ENCODE peak calls at places on chromosome 22, in five cellular contexts. One of them, this sample, is unnamed.
A peak's percentile ranks its signal among the peaks of the same experiment; 100 is the strongest.

GRCh38 chr22:27329471-27329870 is 472.1 kb downstream of the MN1 start:
- DNase-seq in esophagus muscularis mucosa: no peak
- DNase-seq in HFF-Myc: no peak
- DNase-seq in MG63: no peak
- DNase-seq in WTC11: no peak
- DNase-seq in this sample: no peak

GRCh38 chr22:21568207-21569075 is 927 bp downstream of the UBE2L3 start:
- DNase-seq in MG63: peak; percentile 43
- DNase-seq in WTC11: no peak
- DNase-seq in esophagus muscularis mucosa: no peak
- DNase-seq in HFF-Myc: no peak
- DNase-seq in this sample: peak; percentile 50

GRCh38 chr22:38531251-38531956 is 25.3 kb upstream of the DDX17 start:
- DNase-seq in HFF-Myc: no peak
- DNase-seq in WTC11: no peak
- DNase-seq in MG63: no peak
- DNase-seq in esophagus muscularis mucosa: no peak
- DNase-seq in this sample: no peak

GRCh38 chr22:43945632-43946390 is 9.4 kb upstream of the SAMM50 start:
- DNase-seq in esophagus muscularis mucosa: no peak
- DNase-seq in HFF-Myc: no peak
- DNase-seq in WTC11: peak; percentile 75
- DNase-seq in MG63: peak; percentile 50
- DNase-seq in this sample: peak; percentile 51

GRCh38 chr22:32620992-32621391 is 146.4 kb downstream of the FBXO7 start:
- DNase-seq in MG63: no peak
- DNase-seq in WTC11: no peak
- DNase-seq in esophagus muscularis mucosa: no peak
- DNase-seq in HFF-Myc: no peak
- DNase-seq in this sample: no peak

GRCh38 chr22:41828516-41828915 is 4.4 kb upstream of the SREBF2 start:
- DNase-seq in MG63: no peak
- DNase-seq in HFF-Myc: no peak
- DNase-seq in esophagus muscularis mucosa: no peak
- DNase-seq in WTC11: no peak
- DNase-seq in this sample: no peak

GRCh38 chr22:46738642-46738960 is 549 bp upstream of the CERK start:
- DNase-seq in MG63: peak; percentile 21
- DNase-seq in esophagus muscularis mucosa: no peak
- DNase-seq in HFF-Myc: no peak
- DNase-seq in WTC11: peak; percentile 53
- DNase-seq in this sample: no peak

GRCh38 chr22:30336752-30337460 is 10.2 kb upstream of the TBC1D10A start:
- DNase-seq in WTC11: no peak
- DNase-seq in HFF-Myc: no peak
- DNase-seq in MG63: no peak
- DNase-seq in esophagus muscularis mucosa: no peak
- DNase-seq in this sample: no peak

GRCh38 chr22:46365166-46365624 is 29.7 kb downstream of the TRMU start:
- DNase-seq in esophagus muscularis mucosa: no peak
- DNase-seq in WTC11: no peak
- DNase-seq in HFF-Myc: no peak
- DNase-seq in MG63: no peak
- DNase-seq in this sample: no peak

GRCh38 chr22:44067033-44067432 is 42.9 kb downstream of the PARVB start:
- DNase-seq in esophagus muscularis mucosa: no peak
- DNase-seq in HFF-Myc: no peak
- DNase-seq in WTC11: no peak
- DNase-seq in MG63: no peak
- DNase-seq in this sample: no peak

GRCh38 chr22:42384506-42384905 is 47.7 kb downstream of the NFAM1 start:
- DNase-seq in WTC11: no peak
- DNase-seq in HFF-Myc: no peak
- DNase-seq in MG63: no peak
- DNase-seq in esophagus muscularis mucosa: no peak
- DNase-seq in this sample: no peak

GRCh38 chr22:19803736-19804267 is 43.2 kb downstream of the TBX1 start:
- DNase-seq in WTC11: peak; percentile 8
- DNase-seq in MG63: no peak
- DNase-seq in esophagus muscularis mucosa: no peak
- DNase-seq in HFF-Myc: no peak
- DNase-seq in this sample: peak; percentile 7

GRCh38 chr22:41197808-41198585 is 7.1 kb upstream of the L3MBTL2 start:
- DNase-seq in HFF-Myc: no peak
- DNase-seq in WTC11: peak; percentile 37
- DNase-seq in esophagus muscularis mucosa: no peak
- DNase-seq in MG63: peak; percentile 20
- DNase-seq in this sample: peak; percentile 45

GRCh38 chr22:36086629-36087254 is 58.1 kb upstream of the RBFOX2 start:
- DNase-seq in HFF-Myc: no peak
- DNase-seq in MG63: no peak
- DNase-seq in esophagus muscularis mucosa: no peak
- DNase-seq in WTC11: no peak
- DNase-seq in this sample: no peak

GRCh38 chr22:35037089-35037488 is 28.9 kb upstream of the ISX start:
- DNase-seq in WTC11: peak; percentile 50
- DNase-seq in esophagus muscularis mucosa: no peak
- DNase-seq in MG63: no peak
- DNase-seq in HFF-Myc: no peak
- DNase-seq in this sample: no peak

GRCh38 chr22:31106651-31107205 is 640 bp downstream of the SELENOM start:
- DNase-seq in HFF-Myc: no peak
- DNase-seq in esophagus muscularis mucosa: no peak
- DNase-seq in WTC11: no peak
- DNase-seq in MG63: peak; percentile 30
- DNase-seq in this sample: no peak

GRCh38 chr22:19506212-19506611 is 18.0 kb downstream of the CLDN5 start:
- DNase-seq in MG63: no peak
- DNase-seq in WTC11: no peak
- DNase-seq in esophagus muscularis mucosa: no peak
- DNase-seq in HFF-Myc: no peak
- DNase-seq in this sample: no peak

GRCh38 chr22:47203554-47203991 is 441.1 kb downstream of the TBC1D22A start:
- DNase-seq in MG63: no peak
- DNase-seq in WTC11: no peak
- DNase-seq in esophagus muscularis mucosa: peak; percentile 91
- DNase-seq in HFF-Myc: no peak
- DNase-seq in this sample: peak; percentile 16

GRCh38 chr22:18048041-18048440 is 23.7 kb upstream of the MICAL3 start:
- DNase-seq in MG63: no peak
- DNase-seq in HFF-Myc: no peak
- DNase-seq in WTC11: no peak
- DNase-seq in esophagus muscularis mucosa: no peak
- DNase-seq in this sample: no peak

GRCh38 chr22:42920101-42920820 is 63.2 kb upstream of the ARFGAP3 start:
- DNase-seq in WTC11: no peak
- DNase-seq in MG63: peak; percentile 77
- DNase-seq in esophagus muscularis mucosa: no peak
- DNase-seq in HFF-Myc: no peak
- DNase-seq in this sample: no peak

GRCh38 chr22:43209971-43210370 is 23.0 kb upstream of the TTLL12 start:
- DNase-seq in HFF-Myc: no peak
- DNase-seq in WTC11: no peak
- DNase-seq in esophagus muscularis mucosa: no peak
- DNase-seq in MG63: no peak
- DNase-seq in this sample: no peak